ENCODE peak calls at places on chromosomes 6 and 20, in five cellular contexts. F is HuH-7.5, K is OCI-M1, I is adrenal gland, N is IMR-90. E is an unnamed sample.

GRCh38 chr6:142568857-142569597 is 267.2 kb downstream of the ADGRG6 start:
- DNase-seq in F (no peak), K (peak), I (no peak), N (peak), E (no peak)

GRCh38 chr6:150243620-150244314 is 100.9 kb downstream of the PPP1R14C start:
- DNase-seq in F (no peak), K (no peak), I (no peak), N (peak), E (no peak)

GRCh38 chr6:147128056-147128455 is 76.2 kb upstream of the STXBP5 start:
- DNase-seq in F (no peak), K (no peak), I (no peak), N (no peak), E (no peak)

GRCh38 chr6:158026054-158026900 is 44.6 kb downstream of the SYNJ2 start:
- DNase-seq in F (peak), K (peak), I (peak), N (peak), E (peak)

GRCh38 chr6:139708342-139709199 is 334.1 kb upstream of the CITED2 start:
- DNase-seq in F (peak), K (peak), I (no peak), N (peak), E (peak)

GRCh38 chr20:43904195-43904594 is 10.5 kb upstream of the TOX2 start:
- DNase-seq in F (no peak), K (no peak), I (no peak), N (no peak), E (no peak)

GRCh38 chr20:50034567-50035170 is 51.9 kb downstream of the SNAI1 start:
- DNase-seq in F (no peak), K (no peak), I (no peak), N (peak), E (peak)

GRCh38 chr6:122623279-122623678 is 13.1 kb downstream of the PKIB start:
- DNase-seq in F (no peak), K (no peak), I (no peak), N (no peak), E (no peak)

GRCh38 chr6:129073651-129074419 is 190.9 kb downstream of the LAMA2 start:
- DNase-seq in F (no peak), K (no peak), I (no peak), N (peak), E (no peak)

GRCh38 chr20:60851826-60852704 is 400.0 kb upstream of the CDH4 start:
- DNase-seq in F (no peak), K (peak), I (no peak), N (no peak), E (peak)

GRCh38 chr6:15305496-15305895 is 59.6 kb downstream of the JARID2 start:
- DNase-seq in F (no peak), K (no peak), I (no peak), N (no peak), E (no peak)

GRCh38 chr20:25030649-25031026 is 27.3 kb downstream of the ACSS1 start:
- DNase-seq in F (no peak), K (no peak), I (no peak), N (no peak), E (no peak)

GRCh38 chr6:168645326-168645725 is 204.3 kb downstream of the SMOC2 start:
- DNase-seq in F (no peak), K (no peak), I (no peak), N (no peak), E (no peak)

GRCh38 chr20:49344975-49345374 is 67.1 kb upstream of the ZNFX1 start:
- DNase-seq in F (no peak), K (no peak), I (no peak), N (peak), E (peak)

GRCh38 chr20:10278416-10278815 is 59.8 kb downstream of the SNAP25 start:
- DNase-seq in F (no peak), K (no peak), I (no peak), N (no peak), E (no peak)

GRCh38 chr6:159252955-159253508 is 83.8 kb downstream of the FNDC1 start:
- DNase-seq in F (peak), K (peak), I (no peak), N (peak), E (peak)

GRCh38 chr20:17168026-17168612 is 58.7 kb upstream of the PCSK2 start:
- DNase-seq in F (no peak), K (no peak), I (no peak), N (no peak), E (no peak)

GRCh38 chr20:47720636-47721427 is 64.4 kb downstream of the SULF2 start:
- DNase-seq in F (no peak), K (no peak), I (no peak), N (peak), E (no peak)

E was measured in A549.